ENCODE peak calls at places on chromosome 16, in four cellular contexts. F is OCI-M1, T is mesothelial cell of epicardium, V is amniotic stem cell. D is an unnamed sample.

GRCh38 chr16:86566601-86566965 is at the start of gene FOXC2:
- DNase-seq in F (no peak), T (peak), V (peak), D (no peak)

GRCh38 chr16:89357460-89357859 is 132.9 kb downstream of the ANKRD11 start:
- DNase-seq in F (no peak), T (no peak), V (no peak), D (no peak)

GRCh38 chr16:81567987-81568748 is 123.6 kb downstream of the CMIP start:
- DNase-seq in F (no peak), T (no peak), V (peak), D (no peak)

GRCh38 chr16:1338119-1338730 is 4.8 kb downstream of the BAIAP3 start:
- DNase-seq in F (peak), T (no peak), V (no peak), D (peak)

GRCh38 chr16:1533443-1533951 is at the start of gene TMEM204:
- DNase-seq in F (no peak), T (no peak), V (peak), D (no peak)

GRCh38 chr16:80006175-80006895 is 405.8 kb upstream of the MAF start:
- DNase-seq in F (peak), T (no peak), V (no peak), D (no peak)

GRCh38 chr16:48215738-48216137 is 28.4 kb upstream of the LONP2 start:
- DNase-seq in F (no peak), T (no peak), V (no peak), D (no peak)

GRCh38 chr16:84379008-84379730 is 10.8 kb downstream of the ATP2C2 start:
- DNase-seq in F (no peak), T (no peak), V (no peak), D (peak)

GRCh38 chr16:87464691-87465300 is 28.0 kb downstream of the ZCCHC14 start:
- DNase-seq in F (peak), T (no peak), V (peak), D (no peak)

GRCh38 chr16:86578056-86578455 is 293 bp upstream of the FOXL1 start:
- DNase-seq in F (no peak), T (no peak), V (no peak), D (no peak)

GRCh38 chr16:25005445-25006306 is 9.5 kb downstream of the ARHGAP17 start:
- DNase-seq in F (peak), T (no peak), V (no peak), D (no peak)

GRCh38 chr16:76226011-76226410 is 51.2 kb upstream of the CNTNAP4 start:
- DNase-seq in F (no peak), T (no peak), V (no peak), D (no peak)

GRCh38 chr16:75733305-75734141 is 7.2 kb upstream of the CPHXL start:
- DNase-seq in F (no peak), T (no peak), V (peak), D (peak)

GRCh38 chr16:76900285-76901263 is 290.4 kb upstream of the MON1B start:
- DNase-seq in F (no peak), T (no peak), V (no peak), D (no peak)

GRCh38 chr16:25108054-25108453 is 3.5 kb upstream of the LCMT1 start:
- DNase-seq in F (peak), T (no peak), V (no peak), D (peak)

GRCh38 chr16:71499775-71500364 is 10.7 kb upstream of the ZNF19 start:
- DNase-seq in F (peak), T (no peak), V (no peak), D (peak)

GRCh38 chr16:3458852-3459361 is 15.4 kb downstream of the NAA60 start:
- DNase-seq in F (peak), T (no peak), V (no peak), D (no peak)

GRCh38 chr16:4203748-4204147 is 38.1 kb downstream of the SRL start:
- DNase-seq in F (no peak), T (no peak), V (no peak), D (peak)

GRCh38 chr16:18933501-18933900 is 7.3 kb upstream of the SMG1 start:
- DNase-seq in F (no peak), T (no peak), V (no peak), D (peak)

D was measured in WERI-Rb-1.